ENCODE peak calls at places on chromosomes 2 and 18, in six cellular contexts. One of them, this sample, is unnamed.

GRCh38 chr18:51013259-51013658 is 16.8 kb upstream of the SMAD4 start:
- DNase-seq in cardiac fibroblast: no peak
- DNase-seq in mesothelial cell of epicardium: no peak
- DNase-seq in endothelial cell: no peak
- DNase-seq in A549: no peak
- DNase-seq in T-helper 2 cell: no peak
- DNase-seq in this sample: no peak

GRCh38 chr2:64581777-64582539 is 57.8 kb downstream of the AFTPH start:
- DNase-seq in cardiac fibroblast: no peak
- DNase-seq in mesothelial cell of epicardium: no peak
- DNase-seq in endothelial cell: no peak
- DNase-seq in A549: no peak
- DNase-seq in T-helper 2 cell: no peak
- DNase-seq in this sample: no peak

GRCh38 chr2:240436626-240437180 is 1.2 kb downstream of the GPC1 start:
- DNase-seq in cardiac fibroblast: peak
- DNase-seq in mesothelial cell of epicardium: no peak
- DNase-seq in endothelial cell: no peak
- DNase-seq in A549: no peak
- DNase-seq in T-helper 2 cell: no peak
- DNase-seq in this sample: peak

GRCh38 chr2:181751266-181752030 is 71.1 kb upstream of the NEUROD1 start:
- DNase-seq in cardiac fibroblast: no peak
- DNase-seq in mesothelial cell of epicardium: no peak
- DNase-seq in endothelial cell: no peak
- DNase-seq in A549: no peak
- DNase-seq in T-helper 2 cell: no peak
- DNase-seq in this sample: no peak

GRCh38 chr2:168460561-168460960 is 4.5 kb downstream of the CERS6 start:
- DNase-seq in cardiac fibroblast: no peak
- DNase-seq in mesothelial cell of epicardium: no peak
- DNase-seq in endothelial cell: no peak
- DNase-seq in A549: no peak
- DNase-seq in T-helper 2 cell: no peak
- DNase-seq in this sample: no peak

GRCh38 chr2:29000481-29000880 is 19.4 kb downstream of the TOGARAM2 start:
- DNase-seq in cardiac fibroblast: no peak
- DNase-seq in mesothelial cell of epicardium: no peak
- DNase-seq in endothelial cell: no peak
- DNase-seq in A549: no peak
- DNase-seq in T-helper 2 cell: peak
- DNase-seq in this sample: no peak

GRCh38 chr2:202317080-202317859 is 51.7 kb downstream of the NOP58 start:
- DNase-seq in cardiac fibroblast: peak
- DNase-seq in mesothelial cell of epicardium: peak
- DNase-seq in endothelial cell: peak
- DNase-seq in A549: no peak
- DNase-seq in T-helper 2 cell: no peak
- DNase-seq in this sample: no peak

GRCh38 chr2:118013221-118013723 is 598 bp downstream of the CCDC93 start:
- DNase-seq in cardiac fibroblast: peak
- DNase-seq in mesothelial cell of epicardium: peak
- DNase-seq in endothelial cell: peak
- DNase-seq in A549: no peak
- DNase-seq in T-helper 2 cell: peak
- DNase-seq in this sample: peak

GRCh38 chr2:234286956-234287355 is 209.9 kb downstream of the ARL4C start:
- DNase-seq in cardiac fibroblast: no peak
- DNase-seq in mesothelial cell of epicardium: no peak
- DNase-seq in endothelial cell: no peak
- DNase-seq in A549: no peak
- DNase-seq in T-helper 2 cell: no peak
- DNase-seq in this sample: no peak

GRCh38 chr18:58998421-58999203 is 133.9 kb downstream of the ZNF532 start:
- DNase-seq in cardiac fibroblast: peak
- DNase-seq in mesothelial cell of epicardium: no peak
- DNase-seq in endothelial cell: no peak
- DNase-seq in A549: peak
- DNase-seq in T-helper 2 cell: no peak
- DNase-seq in this sample: no peak

GRCh38 chr18:62282188-62282629 is 42.9 kb upstream of the TNFRSF11A start:
- DNase-seq in cardiac fibroblast: peak
- DNase-seq in mesothelial cell of epicardium: no peak
- DNase-seq in endothelial cell: no peak
- DNase-seq in A549: no peak
- DNase-seq in T-helper 2 cell: no peak
- DNase-seq in this sample: no peak

GRCh38 chr18:13703899-13704298 is 22.5 kb downstream of the FAM210A start:
- DNase-seq in cardiac fibroblast: peak
- DNase-seq in mesothelial cell of epicardium: no peak
- DNase-seq in endothelial cell: no peak
- DNase-seq in A549: peak
- DNase-seq in T-helper 2 cell: no peak
- DNase-seq in this sample: no peak

GRCh38 chr18:9321017-9321452 is 13.5 kb upstream of the TWSG1 start:
- DNase-seq in cardiac fibroblast: peak
- DNase-seq in mesothelial cell of epicardium: no peak
- DNase-seq in endothelial cell: no peak
- DNase-seq in A549: no peak
- DNase-seq in T-helper 2 cell: no peak
- DNase-seq in this sample: no peak

GRCh38 chr2:32865399-32866068 is 81.2 kb upstream of the LTBP1 start:
- DNase-seq in cardiac fibroblast: peak
- DNase-seq in mesothelial cell of epicardium: no peak
- DNase-seq in endothelial cell: no peak
- DNase-seq in A549: peak
- DNase-seq in T-helper 2 cell: no peak
- DNase-seq in this sample: no peak

GRCh38 chr18:48715651-48716354 is 177.0 kb downstream of the CTIF start:
- DNase-seq in cardiac fibroblast: no peak
- DNase-seq in mesothelial cell of epicardium: no peak
- DNase-seq in endothelial cell: no peak
- DNase-seq in A549: no peak
- DNase-seq in T-helper 2 cell: no peak
- DNase-seq in this sample: no peak

GRCh38 chr2:153478289-153479261 is at the start of gene RPRM:
- DNase-seq in cardiac fibroblast: peak
- DNase-seq in mesothelial cell of epicardium: peak
- DNase-seq in endothelial cell: peak
- DNase-seq in A549: peak
- DNase-seq in T-helper 2 cell: peak
- DNase-seq in this sample: peak

GRCh38 chr2:9565436-9566153 is 10.0 kb upstream of the ADAM17 start:
- DNase-seq in cardiac fibroblast: peak
- DNase-seq in mesothelial cell of epicardium: no peak
- DNase-seq in endothelial cell: no peak
- DNase-seq in A549: peak
- DNase-seq in T-helper 2 cell: no peak
- DNase-seq in this sample: no peak

GRCh38 chr18:27615345-27615844 is 430.3 kb upstream of the CHST9 start:
- DNase-seq in cardiac fibroblast: no peak
- DNase-seq in mesothelial cell of epicardium: no peak
- DNase-seq in endothelial cell: no peak
- DNase-seq in A549: no peak
- DNase-seq in T-helper 2 cell: no peak
- DNase-seq in this sample: no peak

GRCh38 chr2:91442246-91442905 is 2750.9 kb downstream of the RPIA start:
- DNase-seq in cardiac fibroblast: no peak
- DNase-seq in mesothelial cell of epicardium: peak
- DNase-seq in endothelial cell: no peak
- DNase-seq in A549: no peak
- DNase-seq in T-helper 2 cell: peak
- DNase-seq in this sample: no peak

GRCh38 chr18:79769698-79770500 is 27.8 kb upstream of the KCNG2 start:
- DNase-seq in cardiac fibroblast: no peak
- DNase-seq in mesothelial cell of epicardium: peak
- DNase-seq in endothelial cell: no peak
- DNase-seq in A549: no peak
- DNase-seq in T-helper 2 cell: no peak
- DNase-seq in this sample: peak

GRCh38 chr18:10131036-10131774 is 217.4 kb downstream of the VAPA start:
- DNase-seq in cardiac fibroblast: no peak
- DNase-seq in mesothelial cell of epicardium: no peak
- DNase-seq in endothelial cell: no peak
- DNase-seq in A549: no peak
- DNase-seq in T-helper 2 cell: no peak
- DNase-seq in this sample: peak

GRCh38 chr2:177165103-177165583 is 47.5 kb upstream of the HNRNPA3 start:
- DNase-seq in cardiac fibroblast: peak
- DNase-seq in mesothelial cell of epicardium: no peak
- DNase-seq in endothelial cell: no peak
- DNase-seq in A549: peak
- DNase-seq in T-helper 2 cell: no peak
- DNase-seq in this sample: no peak

GRCh38 chr2:37848451-37848850 is 76.6 kb upstream of the RMDN2 start:
- DNase-seq in cardiac fibroblast: no peak
- DNase-seq in mesothelial cell of epicardium: no peak
- DNase-seq in endothelial cell: no peak
- DNase-seq in A549: no peak
- DNase-seq in T-helper 2 cell: no peak
- DNase-seq in this sample: no peak

GRCh38 chr2:197934262-197934925 is 130.0 kb downstream of the PLCL1 start:
- DNase-seq in cardiac fibroblast: no peak
- DNase-seq in mesothelial cell of epicardium: no peak
- DNase-seq in endothelial cell: no peak
- DNase-seq in A549: no peak
- DNase-seq in T-helper 2 cell: no peak
- DNase-seq in this sample: no peak

GRCh38 chr2:105649534-105649933 is 95.2 kb upstream of the NCK2 start:
- DNase-seq in cardiac fibroblast: no peak
- DNase-seq in mesothelial cell of epicardium: no peak
- DNase-seq in endothelial cell: no peak
- DNase-seq in A549: no peak
- DNase-seq in T-helper 2 cell: no peak
- DNase-seq in this sample: no peak

GRCh38 chr2:225637199-225637598 is 237.7 kb downstream of the NYAP2 start:
- DNase-seq in cardiac fibroblast: peak
- DNase-seq in mesothelial cell of epicardium: no peak
- DNase-seq in endothelial cell: no peak
- DNase-seq in A549: no peak
- DNase-seq in T-helper 2 cell: no peak
- DNase-seq in this sample: no peak

GRCh38 chr2:113240150-113240914 is 38.4 kb downstream of the PAX8 start:
- DNase-seq in cardiac fibroblast: peak
- DNase-seq in mesothelial cell of epicardium: no peak
- DNase-seq in endothelial cell: no peak
- DNase-seq in A549: peak
- DNase-seq in T-helper 2 cell: no peak
- DNase-seq in this sample: no peak

GRCh38 chr18:832085-832681 is 20.1 kb upstream of the YES1 start:
- DNase-seq in cardiac fibroblast: peak
- DNase-seq in mesothelial cell of epicardium: no peak
- DNase-seq in endothelial cell: peak
- DNase-seq in A549: peak
- DNase-seq in T-helper 2 cell: no peak
- DNase-seq in this sample: peak

GRCh38 chr2:211068108-211068780 is 511.8 kb downstream of the CPS1 start:
- DNase-seq in cardiac fibroblast: peak
- DNase-seq in mesothelial cell of epicardium: no peak
- DNase-seq in endothelial cell: no peak
- DNase-seq in A549: no peak
- DNase-seq in T-helper 2 cell: no peak
- DNase-seq in this sample: no peak

GRCh38 chr2:180291060-180291459 is 284.0 kb upstream of the CWC22 start:
- DNase-seq in cardiac fibroblast: peak
- DNase-seq in mesothelial cell of epicardium: no peak
- DNase-seq in endothelial cell: no peak
- DNase-seq in A549: peak
- DNase-seq in T-helper 2 cell: no peak
- DNase-seq in this sample: no peak

GRCh38 chr2:77271262-77271661 is 250.9 kb downstream of the LRRTM4 start:
- DNase-seq in cardiac fibroblast: no peak
- DNase-seq in mesothelial cell of epicardium: no peak
- DNase-seq in endothelial cell: no peak
- DNase-seq in A549: no peak
- DNase-seq in T-helper 2 cell: no peak
- DNase-seq in this sample: no peak

GRCh38 chr2:106020032-106020431 is 174.1 kb downstream of the UXS1 start:
- DNase-seq in cardiac fibroblast: peak
- DNase-seq in mesothelial cell of epicardium: no peak
- DNase-seq in endothelial cell: no peak
- DNase-seq in A549: no peak
- DNase-seq in T-helper 2 cell: no peak
- DNase-seq in this sample: no peak

GRCh38 chr2:74383254-74383653 is 3.1 kb upstream of the DCTN1 start:
- DNase-seq in cardiac fibroblast: peak
- DNase-seq in mesothelial cell of epicardium: no peak
- DNase-seq in endothelial cell: no peak
- DNase-seq in A549: no peak
- DNase-seq in T-helper 2 cell: no peak
- DNase-seq in this sample: no peak

GRCh38 chr2:218853766-218854165 is 5.8 kb upstream of the WNT6 start:
- DNase-seq in cardiac fibroblast: peak
- DNase-seq in mesothelial cell of epicardium: no peak
- DNase-seq in endothelial cell: no peak
- DNase-seq in A549: peak
- DNase-seq in T-helper 2 cell: no peak
- DNase-seq in this sample: peak

GRCh38 chr2:197240018-197240712 is 70.4 kb downstream of the ANKRD44 start:
- DNase-seq in cardiac fibroblast: no peak
- DNase-seq in mesothelial cell of epicardium: no peak
- DNase-seq in endothelial cell: no peak
- DNase-seq in A549: no peak
- DNase-seq in T-helper 2 cell: peak
- DNase-seq in this sample: no peak

GRCh38 chr2:160324161-160324768 is 124.2 kb upstream of the ITGB6 start:
- DNase-seq in cardiac fibroblast: peak
- DNase-seq in mesothelial cell of epicardium: no peak
- DNase-seq in endothelial cell: peak
- DNase-seq in A549: peak
- DNase-seq in T-helper 2 cell: no peak
- DNase-seq in this sample: no peak

GRCh38 chr2:32235315-32235714 is 29.4 kb downstream of the NLRC4 start:
- DNase-seq in cardiac fibroblast: no peak
- DNase-seq in mesothelial cell of epicardium: no peak
- DNase-seq in endothelial cell: no peak
- DNase-seq in A549: no peak
- DNase-seq in T-helper 2 cell: no peak
- DNase-seq in this sample: no peak

GRCh38 chr18:72834731-72835130 is 33.1 kb downstream of the NETO1 start:
- DNase-seq in cardiac fibroblast: no peak
- DNase-seq in mesothelial cell of epicardium: no peak
- DNase-seq in endothelial cell: no peak
- DNase-seq in A549: no peak
- DNase-seq in T-helper 2 cell: no peak
- DNase-seq in this sample: no peak